ENCODE peak calls at places on chromosomes 3 and 15, in nine cellular contexts. E is transverse colon, X is esophagus muscularis mucosa, R is A549, C is K562, P is HepG2, T is suprapubic skin, A is tibial nerve, O is ovary. D is an unnamed sample.

GRCh38 chr15:59501531-59502113 is 63.6 kb downstream of the FAM81A start:
- DNase-seq in E (peak), X (no peak), R (peak), C (peak), P (peak), T (no peak), A (no peak), O (no peak), D (no peak)

GRCh38 chr15:77775851-77776250 is 143.1 kb upstream of the LINGO1 start:
- DNase-seq in E (no peak), X (no peak), R (no peak), C (no peak), P (no peak), T (no peak), A (no peak), O (no peak), D (no peak)

GRCh38 chr3:65879372-65879771 is 159.3 kb downstream of the MAGI1 start:
- DNase-seq in E (no peak), X (peak), R (no peak), C (no peak), P (no peak), T (no peak), A (no peak), O (no peak), D (no peak)

GRCh38 chr15:82128401-82129143 is 82.8 kb upstream of the MEX3B start:
- DNase-seq in E (no peak), X (no peak), R (no peak), C (no peak), P (no peak), T (no peak), A (no peak), O (no peak), D (no peak)

GRCh38 chr3:66256806-66257205 is 36.0 kb downstream of the SLC25A26 start:
- DNase-seq in E (no peak), X (no peak), R (no peak), C (no peak), P (no peak), T (no peak), A (no peak), O (no peak), D (no peak)

GRCh38 chr3:72274511-72275295 is 489.8 kb upstream of the PROK2 start:
- DNase-seq in E (peak), X (no peak), R (no peak), C (no peak), P (no peak), T (no peak), A (peak), O (peak), D (peak)

GRCh38 chr15:52295421-52295991 is at the start of gene MYO5C:
- DNase-seq in E (peak), X (no peak), R (peak), C (no peak), P (peak), T (peak), A (peak), O (peak), D (peak)

GRCh38 chr3:57952208-57952631 is 56.0 kb upstream of the FLNB start:
- DNase-seq in E (no peak), X (no peak), R (no peak), C (peak), P (peak), T (no peak), A (no peak), O (peak), D (peak)

GRCh38 chr15:35958021-35958420 is 412.1 kb upstream of the DPH6 start:
- DNase-seq in E (no peak), X (no peak), R (no peak), C (no peak), P (no peak), T (no peak), A (no peak), O (no peak), D (no peak)

GRCh38 chr3:189270248-189270832 is 98.6 kb downstream of the TPRG1 start:
- DNase-seq in E (peak), X (no peak), R (peak), C (no peak), P (peak), T (peak), A (no peak), O (no peak), D (no peak)

GRCh38 chr15:71708052-71708432 is 102.3 kb upstream of the NR2E3 start:
- DNase-seq in E (peak), X (peak), R (no peak), C (no peak), P (no peak), T (no peak), A (no peak), O (no peak), D (no peak)

GRCh38 chr3:121914081-121914998 is 20.1 kb downstream of the SLC15A2 start:
- DNase-seq in E (no peak), X (no peak), R (no peak), C (no peak), P (no peak), T (no peak), A (no peak), O (no peak), D (no peak)
- TF ChIP-seq EP300 in E (no peak), X (no peak), R (no peak), C (no peak), P (no peak), T (no peak), A (no peak), O (no peak), D (no peak)

DNA sequence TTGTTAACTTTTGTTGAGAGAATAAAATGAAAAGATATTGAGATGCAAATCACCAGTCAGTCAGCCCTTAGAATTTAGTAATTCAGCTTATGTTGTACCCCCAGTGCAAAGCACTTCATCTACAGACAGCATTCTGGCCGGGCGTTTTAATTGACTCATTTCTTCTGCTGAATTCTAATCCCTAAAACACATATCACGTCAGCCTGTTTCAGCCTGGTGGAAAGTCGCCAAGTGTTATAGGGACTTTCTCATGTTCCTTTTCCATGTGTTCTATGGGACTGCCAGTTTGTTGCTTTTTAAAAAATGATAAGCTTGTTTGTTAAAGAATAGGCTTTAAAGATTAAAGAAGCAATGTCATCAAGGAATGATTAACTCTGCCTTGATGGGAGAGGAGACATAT is 169.7 kb upstream of the BFSP2 start:
- DNase-seq in E (no peak), X (no peak), R (no peak), C (no peak), P (no peak), T (no peak), A (no peak), O (no peak), D (no peak)
- TF ChIP-seq EP300 in E (no peak), X (no peak), R (no peak), C (no peak), P (no peak), T (no peak), A (no peak), O (no peak), D (no peak)

DNA sequence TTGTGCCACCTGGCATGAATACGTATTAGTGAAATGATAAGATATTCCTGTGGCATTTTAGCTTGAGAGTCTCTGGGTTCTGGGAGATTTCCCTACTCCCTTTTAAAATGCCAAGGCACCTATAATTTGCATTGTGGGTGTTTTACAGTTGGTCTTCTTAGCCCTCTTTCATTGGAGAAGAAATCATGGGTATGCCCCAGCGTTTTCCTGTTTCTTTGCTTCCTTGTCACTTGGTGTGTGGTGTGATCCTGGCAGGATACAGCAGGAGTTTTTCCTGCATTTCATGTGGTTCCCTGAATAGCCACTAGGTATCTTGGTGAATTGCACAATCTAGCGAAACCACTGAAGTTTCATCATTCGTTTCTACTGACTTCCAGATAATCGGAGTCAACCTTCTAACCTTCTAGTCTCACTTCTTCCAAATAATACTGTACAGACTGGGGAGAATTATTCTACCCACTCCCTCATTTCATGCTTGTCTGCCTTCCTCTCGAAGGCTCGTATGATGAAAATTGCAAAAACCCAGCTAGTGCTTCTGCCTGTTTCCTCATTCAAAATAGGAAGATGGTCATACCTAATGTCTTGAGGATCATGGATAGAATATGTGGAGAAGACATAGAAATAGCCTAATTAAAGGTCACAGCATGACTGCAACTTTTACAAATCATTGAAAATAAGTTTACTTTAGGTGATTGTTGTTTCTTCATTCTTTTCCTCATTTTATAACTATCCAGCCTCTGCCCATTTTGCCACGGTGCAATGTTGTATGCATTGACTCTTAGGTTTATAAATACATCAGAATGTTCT is 2.7 kb downstream of the BHLHE40 start:
- DNase-seq in E (no peak), X (no peak), R (no peak), C (peak), P (peak), T (no peak), A (no peak), O (peak), D (no peak)
- TF ChIP-seq EP300 in E (no peak), X (no peak), R (no peak), C (peak), P (no peak), T (no peak), A (no peak), O (no peak), D (no peak)

GRCh38 chr3:8223766-8224165 is 277.9 kb upstream of the LMCD1 start:
- DNase-seq in E (no peak), X (peak), R (no peak), C (no peak), P (no peak), T (no peak), A (no peak), O (no peak), D (no peak)
- TF ChIP-seq EP300 in E (no peak), X (no peak), R (no peak), C (no peak), P (no peak), T (no peak), A (no peak), O (no peak), D (no peak)

GRCh38 chr15:27119695-27120266 is 148.8 kb downstream of the GABRG3 start:
- DNase-seq in E (no peak), X (peak), R (no peak), C (peak), P (no peak), T (no peak), A (no peak), O (no peak), D (no peak)
- TF ChIP-seq EP300 in E (no peak), X (no peak), R (no peak), C (no peak), P (no peak), T (no peak), A (no peak), O (no peak), D (no peak)

GRCh38 chr3:34783881-34784280 is 855.4 kb upstream of the ARPP21 start:
- DNase-seq in E (no peak), X (no peak), R (no peak), C (no peak), P (no peak), T (no peak), A (no peak), O (no peak), D (no peak)
- TF ChIP-seq EP300 in E (no peak), X (no peak), R (no peak), C (no peak), P (no peak), T (no peak), A (no peak), O (no peak), D (no peak)

GRCh38 chr15:70309716-70310115 is 212.0 kb upstream of the TLE3 start:
- DNase-seq in E (no peak), X (no peak), R (no peak), C (no peak), P (no peak), T (no peak), A (no peak), O (no peak), D (no peak)

GRCh38 chr15:70306582-70306981 is 208.9 kb upstream of the TLE3 start:
- DNase-seq in E (no peak), X (no peak), R (no peak), C (no peak), P (no peak), T (no peak), A (no peak), O (no peak), D (no peak)

GRCh38 chr15:70311821-70312220 is 214.1 kb upstream of the TLE3 start:
- DNase-seq in E (no peak), X (peak), R (no peak), C (no peak), P (no peak), T (no peak), A (no peak), O (no peak), D (no peak)

GRCh38 chr15:70309035-70309434 is 211.3 kb upstream of the TLE3 start:
- DNase-seq in E (no peak), X (no peak), R (no peak), C (no peak), P (no peak), T (no peak), A (no peak), O (no peak), D (no peak)

GRCh38 chr15:70308011-70308761 is 210.5 kb upstream of the TLE3 start:
- DNase-seq in E (no peak), X (no peak), R (peak), C (no peak), P (no peak), T (no peak), A (no peak), O (no peak), D (no peak)
- TF ChIP-seq EP300 in E (no peak), X (no peak), R (no peak), C (no peak), P (no peak), T (no peak), A (no peak), O (no peak), D (no peak)

GRCh38 chr3:49903451-49904424 is at the start of gene MST1R:
- DNase-seq in E (peak), X (no peak), R (peak), C (peak), P (peak), T (no peak), A (peak), O (peak), D (peak)

GRCh38 chr3:49901351-49902339 is 2.0 kb downstream of the MST1R start:
- DNase-seq in E (no peak), X (no peak), R (no peak), C (no peak), P (no peak), T (no peak), A (no peak), O (no peak), D (no peak)

GRCh38 chr3:49899815-49900214 is 3.9 kb downstream of the MST1R start:
- DNase-seq in E (no peak), X (no peak), R (no peak), C (peak), P (no peak), T (no peak), A (no peak), O (no peak), D (no peak)

GRCh38 chr3:49902511-49903345 is 945 bp downstream of the MST1R start:
- DNase-seq in E (no peak), X (no peak), R (no peak), C (no peak), P (no peak), T (no peak), A (no peak), O (no peak), D (no peak)

DNA sequence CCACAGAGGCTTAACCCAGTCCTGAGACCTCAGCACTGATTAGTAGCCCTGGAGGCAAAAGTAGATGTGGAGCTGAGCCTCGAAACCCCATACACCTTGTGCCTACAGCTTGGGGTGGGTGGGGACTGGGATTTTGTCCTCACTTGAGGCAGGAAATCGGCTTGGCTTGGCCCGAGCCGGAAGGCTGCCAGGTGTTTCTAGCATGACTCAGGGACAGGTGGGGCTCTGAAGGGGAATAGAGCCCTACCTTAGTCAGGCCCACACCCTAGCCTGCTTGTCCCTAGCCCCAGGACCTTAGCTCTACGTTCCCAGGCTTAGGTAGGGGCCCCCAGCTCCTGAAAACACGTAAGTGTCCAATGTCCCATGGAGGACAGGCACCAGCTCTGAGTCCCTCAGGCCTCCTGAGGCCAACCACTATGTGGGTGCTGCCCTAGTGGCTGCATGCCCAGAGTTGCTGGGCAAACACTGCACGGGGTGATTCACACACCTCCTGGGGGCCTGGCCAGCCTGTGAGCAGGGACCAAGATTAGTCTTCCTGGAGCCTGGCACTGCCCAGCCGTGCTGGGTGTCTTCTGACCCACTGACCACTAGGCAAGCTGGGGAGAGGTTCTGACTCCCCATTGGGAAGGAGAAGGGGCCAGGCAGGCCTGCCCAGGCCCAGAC is 3.1 kb downstream of the MST1R start:
- DNase-seq in E (peak), X (no peak), R (peak), C (no peak), P (no peak), T (no peak), A (no peak), O (no peak), D (no peak)
- TF ChIP-seq EP300 in E (no peak), X (no peak), R (no peak), C (no peak), P (no peak), T (no peak), A (no peak), O (no peak), D (no peak)

DNA sequence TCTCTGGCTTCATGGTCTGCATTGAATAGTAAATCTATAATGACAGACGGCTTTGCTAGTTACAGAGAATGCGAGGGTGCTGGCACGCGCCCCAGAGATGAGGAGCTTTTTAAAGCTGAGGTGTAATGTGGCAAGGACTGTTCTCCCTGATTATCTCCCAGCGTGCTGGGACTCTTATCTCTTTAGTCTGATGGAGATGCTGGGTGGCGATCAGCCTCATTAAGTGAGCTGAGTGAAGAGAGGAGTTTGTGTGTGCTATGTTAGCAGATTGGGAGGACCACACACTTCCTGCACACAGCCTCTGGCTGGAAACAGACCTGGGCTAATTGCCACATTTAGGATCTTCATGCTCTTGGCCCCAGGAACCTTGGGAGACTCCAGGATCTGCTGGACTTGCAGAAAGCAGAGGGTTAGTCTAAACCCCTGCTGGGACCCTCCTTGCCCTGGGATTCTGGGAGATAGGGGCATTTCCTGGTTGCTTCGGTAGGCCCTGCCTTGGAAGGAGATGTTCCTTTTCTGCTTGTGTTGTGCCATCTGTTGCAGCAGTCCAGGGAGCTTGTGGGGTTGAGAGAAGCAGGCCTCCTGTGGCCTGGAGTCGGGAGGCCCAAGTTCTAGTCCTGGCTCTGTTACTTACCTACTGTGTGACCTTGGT is 15.0 kb downstream of the PDIA5 start:
- DNase-seq in E (no peak), X (no peak), R (no peak), C (no peak), P (no peak), T (no peak), A (no peak), O (no peak), D (no peak)
- TF ChIP-seq EP300 in E (no peak), X (no peak), R (no peak), C (no peak), P (no peak), T (no peak), A (no peak), O (no peak), D (no peak)